ENCODE peak calls at places on chromosomes 7 and 10, in six cellular contexts. D, F, V, Y, A and L are unnamed samples.

GRCh38 chr7:20064974-20065862 is 152.0 kb downstream of the MACC1 start:
- DNase-seq in D (no peak), F (no peak), V (no peak), Y (peak), A (peak), L (no peak)

GRCh38 chr7:113460067-113460466 is 341.7 kb upstream of the SMIM30 start:
- DNase-seq in D (no peak), F (no peak), V (no peak), Y (no peak), A (no peak), L (no peak)

GRCh38 chr10:23686722-23687121 is 247.8 kb downstream of the OTUD1 start:
- DNase-seq in D (no peak), F (peak), V (no peak), Y (no peak), A (no peak), L (no peak)

GRCh38 chr7:92296898-92297435 is 51.2 kb downstream of the ANKIB1 start:
- DNase-seq in D (no peak), F (no peak), V (no peak), Y (no peak), A (no peak), L (no peak)

GRCh38 chr7:16502303-16502702 is 24.3 kb upstream of the LRRC72 start:
- DNase-seq in D (no peak), F (no peak), V (no peak), Y (no peak), A (no peak), L (no peak)

GRCh38 chr7:127874049-127874636 is 157.1 kb downstream of the LRRC4 start:
- DNase-seq in D (no peak), F (no peak), V (no peak), Y (no peak), A (no peak), L (no peak)

GRCh38 chr7:130009848-130010688 is 41.1 kb downstream of the ZC3HC1 start:
- DNase-seq in D (no peak), F (peak), V (no peak), Y (peak), A (peak), L (no peak)

GRCh38 chr10:78953124-78954008 is 115.4 kb upstream of the ZMIZ1 start:
- DNase-seq in D (no peak), F (no peak), V (no peak), Y (peak), A (no peak), L (no peak)

DNA sequence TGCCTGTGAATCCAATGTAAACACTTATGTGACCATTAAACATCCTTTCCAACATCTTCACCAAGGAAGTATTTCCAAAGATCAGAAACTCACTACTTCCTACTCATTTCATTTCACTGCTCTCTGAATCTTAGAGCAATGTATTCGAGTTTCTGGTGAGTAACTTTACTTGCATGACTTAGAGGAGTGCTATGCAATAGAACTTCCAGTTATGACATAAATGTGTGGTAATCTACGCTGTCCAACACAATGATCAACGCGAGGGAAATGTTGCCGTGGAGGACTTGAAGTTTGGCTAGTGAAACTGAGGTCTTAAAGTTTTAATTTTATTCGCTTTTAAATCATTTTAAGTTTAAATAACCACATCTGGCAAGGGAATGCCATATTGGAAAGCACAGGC is 1326.3 kb downstream of the XPNPEP1 start:
- DNase-seq in D (no peak), F (no peak), V (no peak), Y (peak), A (no peak), L (no peak)
- H4K8ac ChIP-seq in D (no peak), F (no peak), V (no peak), Y (no peak), A (no peak), L (no peak)

GRCh38 chr10:97684866-97685394 is 2.1 kb downstream of the AVPI1 start:
- DNase-seq in D (no peak), F (no peak), V (no peak), Y (peak), A (peak), L (no peak)

GRCh38 chr10:97685395-97685958 is 1.6 kb downstream of the AVPI1 start:
- DNase-seq in D (peak), F (peak), V (no peak), Y (peak), A (peak), L (no peak)

GRCh38 chr10:97687785-97688781 is 1.0 kb upstream of the AVPI1 start:
- DNase-seq in D (no peak), F (no peak), V (no peak), Y (peak), A (peak), L (no peak)

GRCh38 chr10:97686962-97687784 is at the start of gene AVPI1:
- DNase-seq in D (peak), F (peak), V (peak), Y (peak), A (peak), L (peak)

GRCh38 chr10:97686301-97686961 is 610 bp downstream of the AVPI1 start:
- DNase-seq in D (no peak), F (no peak), V (no peak), Y (no peak), A (no peak), L (no peak)
- H4K8ac ChIP-seq in D (no peak), F (no peak), V (no peak), Y (peak), A (peak), L (peak)

GRCh38 chr10:72322280-72323058 is 32.2 kb downstream of the DNAJB12 start:
- DNase-seq in D (no peak), F (peak), V (no peak), Y (peak), A (no peak), L (no peak)

GRCh38 chr10:72322030-72322279 is 32.8 kb downstream of the DNAJB12 start:
- DNase-seq in D (no peak), F (no peak), V (no peak), Y (no peak), A (no peak), L (no peak)

GRCh38 chr10:72321248-72322029 is 33.3 kb downstream of the DNAJB12 start:
- DNase-seq in D (no peak), F (peak), V (no peak), Y (no peak), A (no peak), L (no peak)

GRCh38 chr10:72320676-72321247 is 34.0 kb downstream of the DNAJB12 start:
- DNase-seq in D (peak), F (peak), V (no peak), Y (peak), A (peak), L (peak)

DNA sequence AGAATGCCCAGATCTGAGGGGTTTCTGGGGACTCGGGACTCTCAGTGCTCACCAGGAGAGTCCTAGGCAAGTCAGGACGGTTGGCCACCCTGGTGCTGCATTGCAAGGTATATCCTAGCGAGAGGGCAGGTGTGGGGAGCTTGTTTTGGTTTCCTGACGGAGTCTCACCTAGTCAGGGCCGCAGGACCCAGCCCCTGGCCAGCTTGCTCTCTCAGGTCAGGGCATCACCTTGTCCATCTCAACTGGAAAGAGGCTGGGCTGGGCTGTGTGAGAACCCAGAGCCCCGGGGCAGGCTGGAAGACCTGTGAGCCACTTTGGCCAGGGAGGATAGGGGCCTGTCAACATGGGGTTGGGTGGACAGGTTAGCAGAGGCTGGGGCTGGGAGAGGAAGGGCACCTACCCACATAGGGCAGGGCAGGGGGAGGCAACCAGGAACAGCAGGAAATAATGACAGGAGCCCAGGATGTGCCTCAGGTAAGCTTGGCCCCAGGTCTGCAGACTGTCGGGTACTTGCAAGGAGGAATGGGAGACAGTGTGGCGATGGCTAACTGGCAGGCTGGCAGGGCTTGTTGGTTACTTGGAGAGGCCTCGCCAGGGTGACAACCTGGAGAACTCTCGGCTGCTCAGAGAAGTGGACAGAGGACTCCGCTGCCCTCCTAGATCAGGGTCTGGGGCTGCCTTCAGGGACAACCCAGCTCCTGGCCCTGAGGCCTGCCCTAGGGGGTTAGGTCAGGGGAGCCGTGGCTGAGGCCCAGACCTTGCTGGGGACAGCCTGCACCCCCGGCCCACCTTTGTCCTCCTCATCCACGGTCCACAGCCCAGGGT is 31.4 kb downstream of the DNAJB12 start:
- DNase-seq in D (no peak), F (no peak), V (no peak), Y (no peak), A (no peak), L (no peak)
- H4K8ac ChIP-seq in D (no peak), F (no peak), V (no peak), Y (peak), A (peak), L (peak)

GRCh38 chr7:150398108-150398964 is 19.2 kb downstream of the ZNF775 start:
- DNase-seq in D (no peak), F (no peak), V (no peak), Y (no peak), A (no peak), L (no peak)
- H4K8ac ChIP-seq in D (no peak), F (no peak), V (no peak), Y (no peak), A (no peak), L (no peak)

GRCh38 chr10:45500798-45501197 is 126.8 kb downstream of the ALOX5 start:
- DNase-seq in D (no peak), F (no peak), V (no peak), Y (no peak), A (no peak), L (no peak)

GRCh38 chr10:45502458-45502857 is 128.4 kb downstream of the ALOX5 start:
- DNase-seq in D (no peak), F (no peak), V (no peak), Y (no peak), A (no peak), L (no peak)

GRCh38 chr10:45501791-45502190 is 127.8 kb downstream of the ALOX5 start:
- DNase-seq in D (no peak), F (no peak), V (no peak), Y (no peak), A (no peak), L (no peak)

GRCh38 chr10:45495438-45496152 is 121.6 kb downstream of the ALOX5 start:
- DNase-seq in D (no peak), F (peak), V (no peak), Y (peak), A (no peak), L (no peak)

GRCh38 chr10:45500304-45500703 is 126.3 kb downstream of the ALOX5 start:
- DNase-seq in D (no peak), F (no peak), V (no peak), Y (no peak), A (no peak), L (no peak)
- H4K8ac ChIP-seq in D (no peak), F (no peak), V (no peak), Y (no peak), A (no peak), L (no peak)

GRCh38 chr7:156892821-156893706 is at the start of gene LMBR1:
- DNase-seq in D (peak), F (peak), V (peak), Y (peak), A (peak), L (peak)
- H4K8ac ChIP-seq in D (no peak), F (no peak), V (peak), Y (peak), A (peak), L (peak)

GRCh38 chr7:2824678-2825461 is 19.2 kb downstream of the GNA12 start:
- DNase-seq in D (peak), F (peak), V (no peak), Y (no peak), A (peak), L (no peak)

GRCh38 chr7:2821842-2822507 is 22.1 kb downstream of the GNA12 start:
- DNase-seq in D (no peak), F (no peak), V (no peak), Y (peak), A (peak), L (no peak)

GRCh38 chr7:2825595-2826227 is 18.4 kb downstream of the GNA12 start:
- DNase-seq in D (no peak), F (peak), V (no peak), Y (peak), A (peak), L (no peak)

GRCh38 chr7:2823124-2823523 is 21.0 kb downstream of the GNA12 start:
- DNase-seq in D (no peak), F (no peak), V (no peak), Y (no peak), A (no peak), L (no peak)

GRCh38 chr7:2824026-2824677 is 20.0 kb downstream of the GNA12 start:
- DNase-seq in D (no peak), F (no peak), V (no peak), Y (no peak), A (no peak), L (no peak)
- H4K8ac ChIP-seq in D (no peak), F (no peak), V (no peak), Y (peak), A (peak), L (peak)

GRCh38 chr7:540579-540978 is 20.9 kb upstream of the PDGFA start:
- DNase-seq in D (no peak), F (no peak), V (no peak), Y (no peak), A (no peak), L (no peak)

GRCh38 chr7:539731-540411 is 20.2 kb upstream of the PDGFA start:
- DNase-seq in D (no peak), F (peak), V (no peak), Y (peak), A (peak), L (no peak)

GRCh38 chr7:542131-542934 is 22.7 kb upstream of the PDGFA start:
- DNase-seq in D (no peak), F (no peak), V (peak), Y (no peak), A (no peak), L (no peak)

GRCh38 chr7:541661-542060 is 22.0 kb upstream of the PDGFA start:
- DNase-seq in D (no peak), F (no peak), V (no peak), Y (no peak), A (no peak), L (no peak)

DNA sequence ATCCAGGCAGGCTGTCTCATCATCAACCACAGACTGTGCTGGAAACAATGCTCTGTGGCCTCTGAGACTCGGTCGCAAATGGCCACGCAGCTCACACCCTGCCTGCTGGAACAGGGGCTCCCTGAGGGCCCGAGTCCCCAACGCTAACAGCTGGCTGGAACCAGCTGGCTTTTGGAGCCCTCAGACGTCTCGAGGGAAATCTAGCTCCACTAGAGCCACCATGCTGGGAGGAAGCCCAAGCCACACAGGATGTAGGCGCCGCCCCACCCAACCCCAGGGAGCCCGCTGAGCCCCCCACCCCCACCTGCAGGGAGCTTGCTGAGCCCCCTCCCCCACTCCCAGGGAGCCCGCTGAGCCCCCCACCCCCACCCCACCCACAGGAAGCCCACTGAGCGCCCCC is 21.4 kb upstream of the PDGFA start:
- DNase-seq in D (no peak), F (no peak), V (no peak), Y (no peak), A (no peak), L (no peak)
- H4K8ac ChIP-seq in D (no peak), F (no peak), V (no peak), Y (no peak), A (no peak), L (peak)

DNA sequence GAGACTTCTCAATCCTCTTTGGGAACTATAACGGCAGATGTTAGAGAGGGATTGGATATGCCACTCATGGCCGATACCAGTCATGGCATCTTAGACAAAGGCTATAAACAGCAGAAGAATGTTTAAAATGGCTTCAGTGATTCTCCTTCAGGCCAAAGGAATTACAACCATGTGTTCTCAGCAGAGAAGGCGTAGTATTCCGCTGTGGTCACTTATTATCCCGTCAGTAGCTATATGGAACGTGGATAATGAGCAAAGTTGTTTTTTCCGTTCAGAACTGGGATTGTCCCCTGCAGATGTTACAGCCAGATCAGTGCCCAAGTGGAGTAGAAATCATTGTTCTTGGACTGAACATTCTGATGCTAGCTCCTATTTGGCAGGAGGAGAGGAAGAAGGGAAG is 43.1 kb downstream of the TEX36 start:
- DNase-seq in D (no peak), F (no peak), V (no peak), Y (no peak), A (no peak), L (no peak)
- H4K8ac ChIP-seq in D (no peak), F (no peak), V (no peak), Y (no peak), A (no peak), L (no peak)